ENCODE peak calls at places on chromosomes 1 and 21, in ten cellular contexts. One of them, this sample, is unnamed.

GRCh38 chr1:109391161-109391556 is 6.6 kb downstream of the SORT1 start:
- DNase-seq in suprapubic skin: no peak
- DNase-seq in lower lobe of right lung: no peak
- DNase-seq in tibial nerve: no peak
- DNase-seq in heart right ventricle: no peak
- DNase-seq in kidney: no peak
- DNase-seq in GM23338: no peak
- DNase-seq in stomach: no peak
- DNase-seq in A673: no peak
- DNase-seq in GM23248: peak
- DNase-seq in this sample: no peak

GRCh38 chr1:227561303-227561702 is 2.1 kb upstream of the ZNF678 start:
- DNase-seq in suprapubic skin: no peak
- DNase-seq in tibial nerve: no peak
- DNase-seq in heart right ventricle: no peak
- DNase-seq in stomach: no peak
- DNase-seq in kidney: no peak
- DNase-seq in A673: no peak
- DNase-seq in GM23338: no peak
- DNase-seq in GM23248: peak
- DNase-seq in lower lobe of right lung: no peak
- DNase-seq in this sample: no peak

GRCh38 chr1:157136133-157136532 is 2.1 kb downstream of the ETV3 start:
- DNase-seq in A673: no peak
- DNase-seq in heart right ventricle: no peak
- DNase-seq in suprapubic skin: no peak
- DNase-seq in GM23338: no peak
- DNase-seq in kidney: no peak
- DNase-seq in GM23248: no peak
- DNase-seq in lower lobe of right lung: no peak
- DNase-seq in stomach: no peak
- DNase-seq in tibial nerve: no peak
- DNase-seq in this sample: no peak

GRCh38 chr1:182601416-182601786 is 2.8 kb downstream of the RGS16 start:
- DNase-seq in heart right ventricle: no peak
- DNase-seq in A673: peak
- DNase-seq in suprapubic skin: no peak
- DNase-seq in lower lobe of right lung: peak
- DNase-seq in GM23338: peak
- DNase-seq in kidney: no peak
- DNase-seq in tibial nerve: peak
- DNase-seq in GM23248: peak
- DNase-seq in stomach: peak
- DNase-seq in this sample: peak

GRCh38 chr1:156705321-156705917 is at the start of gene CRABP2:
- DNase-seq in lower lobe of right lung: peak
- DNase-seq in heart right ventricle: no peak
- DNase-seq in tibial nerve: no peak
- DNase-seq in suprapubic skin: peak
- DNase-seq in GM23338: peak
- DNase-seq in GM23248: peak
- DNase-seq in kidney: peak
- DNase-seq in stomach: no peak
- DNase-seq in A673: peak
- DNase-seq in this sample: no peak

GRCh38 chr1:199847021-199847420 is 180.5 kb upstream of the NR5A2 start:
- DNase-seq in A673: no peak
- DNase-seq in lower lobe of right lung: no peak
- DNase-seq in tibial nerve: no peak
- DNase-seq in kidney: no peak
- DNase-seq in stomach: no peak
- DNase-seq in GM23338: no peak
- DNase-seq in suprapubic skin: no peak
- DNase-seq in heart right ventricle: no peak
- DNase-seq in GM23248: no peak
- DNase-seq in this sample: no peak

GRCh38 chr21:25980710-25981109 is 189.9 kb downstream of the APP start:
- DNase-seq in GM23248: no peak
- DNase-seq in A673: no peak
- DNase-seq in stomach: no peak
- DNase-seq in GM23338: no peak
- DNase-seq in suprapubic skin: no peak
- DNase-seq in kidney: no peak
- DNase-seq in lower lobe of right lung: no peak
- DNase-seq in tibial nerve: no peak
- DNase-seq in heart right ventricle: no peak
- DNase-seq in this sample: no peak

GRCh38 chr21:27759091-27759659 is 792.3 kb upstream of the ADAMTS5 start:
- DNase-seq in stomach: no peak
- DNase-seq in suprapubic skin: no peak
- DNase-seq in heart right ventricle: peak
- DNase-seq in lower lobe of right lung: peak
- DNase-seq in GM23248: peak
- DNase-seq in tibial nerve: no peak
- DNase-seq in kidney: no peak
- DNase-seq in GM23338: peak
- DNase-seq in A673: no peak
- DNase-seq in this sample: peak

GRCh38 chr1:178393370-178393769 is 103.4 kb downstream of the CLEC20A start:
- DNase-seq in stomach: no peak
- DNase-seq in suprapubic skin: no peak
- DNase-seq in tibial nerve: no peak
- DNase-seq in GM23338: no peak
- DNase-seq in lower lobe of right lung: no peak
- DNase-seq in kidney: no peak
- DNase-seq in GM23248: no peak
- DNase-seq in A673: no peak
- DNase-seq in heart right ventricle: no peak
- DNase-seq in this sample: no peak

GRCh38 chr1:213201380-213202155 is 150.5 kb downstream of the RPS6KC1 start:
- DNase-seq in kidney: no peak
- DNase-seq in GM23338: no peak
- DNase-seq in suprapubic skin: no peak
- DNase-seq in lower lobe of right lung: no peak
- DNase-seq in stomach: no peak
- DNase-seq in GM23248: peak
- DNase-seq in A673: no peak
- DNase-seq in tibial nerve: no peak
- DNase-seq in heart right ventricle: no peak
- DNase-seq in this sample: no peak

GRCh38 chr1:170556910-170557309 is 24.9 kb downstream of the GORAB start:
- DNase-seq in lower lobe of right lung: no peak
- DNase-seq in A673: no peak
- DNase-seq in tibial nerve: no peak
- DNase-seq in kidney: no peak
- DNase-seq in heart right ventricle: no peak
- DNase-seq in GM23248: peak
- DNase-seq in suprapubic skin: no peak
- DNase-seq in GM23338: no peak
- DNase-seq in stomach: no peak
- DNase-seq in this sample: no peak

GRCh38 chr21:42734323-42734971 is 81.0 kb downstream of the PDE9A start:
- DNase-seq in GM23248: no peak
- DNase-seq in heart right ventricle: no peak
- DNase-seq in stomach: no peak
- DNase-seq in lower lobe of right lung: no peak
- DNase-seq in suprapubic skin: no peak
- DNase-seq in kidney: no peak
- DNase-seq in tibial nerve: no peak
- DNase-seq in GM23338: no peak
- DNase-seq in A673: no peak
- DNase-seq in this sample: no peak

GRCh38 chr1:167061073-167061464 is 29.1 kb downstream of the GPA33 start:
- DNase-seq in lower lobe of right lung: no peak
- DNase-seq in stomach: no peak
- DNase-seq in kidney: no peak
- DNase-seq in GM23248: no peak
- DNase-seq in tibial nerve: no peak
- DNase-seq in A673: no peak
- DNase-seq in GM23338: no peak
- DNase-seq in heart right ventricle: no peak
- DNase-seq in suprapubic skin: no peak
- DNase-seq in this sample: no peak

GRCh38 chr1:245516178-245516829 is 361.5 kb downstream of the KIF26B start:
- DNase-seq in tibial nerve: no peak
- DNase-seq in kidney: no peak
- DNase-seq in stomach: no peak
- DNase-seq in heart right ventricle: no peak
- DNase-seq in GM23248: no peak
- DNase-seq in GM23338: peak
- DNase-seq in suprapubic skin: no peak
- DNase-seq in lower lobe of right lung: no peak
- DNase-seq in A673: peak
- DNase-seq in this sample: no peak

DNA sequence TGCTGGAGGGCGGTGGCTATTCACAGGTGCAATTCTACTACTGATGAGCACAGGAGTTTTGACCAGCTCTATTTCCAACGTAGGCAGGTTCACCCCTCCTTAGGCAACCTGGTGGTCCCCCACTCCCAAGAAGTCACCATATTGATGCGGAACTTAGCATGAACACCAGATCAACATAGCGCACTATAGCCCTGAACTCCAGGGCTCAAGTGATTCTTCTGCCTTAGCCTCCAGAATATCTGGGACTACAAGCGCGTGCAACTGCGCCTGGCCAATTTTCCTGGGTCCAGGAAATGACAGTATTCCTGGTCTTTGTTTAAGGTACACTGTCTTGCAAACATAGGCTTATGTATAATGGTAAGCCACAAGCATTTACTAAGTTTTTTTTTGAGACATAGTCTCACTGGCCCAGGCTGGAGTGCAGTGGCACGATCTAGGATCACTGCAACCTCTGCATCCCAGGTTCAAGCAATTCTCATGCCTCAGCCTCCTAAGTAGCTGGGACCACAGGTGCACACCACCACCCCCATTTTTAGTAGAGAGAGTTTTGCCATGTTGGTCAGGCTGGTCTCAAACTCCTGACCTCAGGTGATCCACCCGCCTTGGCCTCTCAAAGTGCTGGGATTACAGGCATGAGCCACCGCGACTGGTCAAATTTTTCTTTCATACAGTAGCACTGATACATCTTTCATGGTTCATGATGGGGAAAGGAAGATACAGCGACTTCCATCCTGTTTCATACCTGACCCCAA is 12.6 kb downstream of the MCL1 start:
- DNase-seq in GM23248: no peak
- DNase-seq in kidney: no peak
- DNase-seq in A673: no peak
- DNase-seq in GM23338: no peak
- DNase-seq in suprapubic skin: peak
- DNase-seq in heart right ventricle: no peak
- DNase-seq in stomach: no peak
- DNase-seq in lower lobe of right lung: no peak
- DNase-seq in tibial nerve: no peak
- DNase-seq in this sample: no peak
- H3K4me3 ChIP-seq in GM23248: no peak
- H3K4me3 ChIP-seq in kidney: peak
- H3K4me3 ChIP-seq in A673: no peak
- H3K4me3 ChIP-seq in GM23338: peak
- H3K4me3 ChIP-seq in suprapubic skin: peak
- H3K4me3 ChIP-seq in heart right ventricle: peak
- H3K4me3 ChIP-seq in stomach: no peak
- H3K4me3 ChIP-seq in lower lobe of right lung: peak
- H3K4me3 ChIP-seq in tibial nerve: no peak
- H3K4me3 ChIP-seq in this sample: no peak

GRCh38 chr1:91821126-91821868 is 64.7 kb downstream of the TGFBR3 start:
- DNase-seq in GM23338: no peak
- DNase-seq in suprapubic skin: no peak
- DNase-seq in lower lobe of right lung: no peak
- DNase-seq in tibial nerve: no peak
- DNase-seq in A673: no peak
- DNase-seq in kidney: no peak
- DNase-seq in GM23248: no peak
- DNase-seq in heart right ventricle: no peak
- DNase-seq in stomach: no peak
- DNase-seq in this sample: no peak

GRCh38 chr1:91818713-91818975 is 67.3 kb downstream of the TGFBR3 start:
- DNase-seq in kidney: no peak
- DNase-seq in lower lobe of right lung: no peak
- DNase-seq in heart right ventricle: no peak
- DNase-seq in A673: no peak
- DNase-seq in stomach: no peak
- DNase-seq in GM23338: no peak
- DNase-seq in tibial nerve: no peak
- DNase-seq in GM23248: no peak
- DNase-seq in suprapubic skin: no peak
- DNase-seq in this sample: no peak

GRCh38 chr1:91817506-91817905 is 68.4 kb downstream of the TGFBR3 start:
- DNase-seq in GM23248: no peak
- DNase-seq in heart right ventricle: no peak
- DNase-seq in GM23338: no peak
- DNase-seq in suprapubic skin: no peak
- DNase-seq in A673: no peak
- DNase-seq in kidney: no peak
- DNase-seq in tibial nerve: no peak
- DNase-seq in lower lobe of right lung: no peak
- DNase-seq in stomach: no peak
- DNase-seq in this sample: no peak

GRCh38 chr1:91816055-91816454 is 69.9 kb downstream of the TGFBR3 start:
- DNase-seq in suprapubic skin: no peak
- DNase-seq in A673: no peak
- DNase-seq in stomach: no peak
- DNase-seq in GM23248: no peak
- DNase-seq in GM23338: no peak
- DNase-seq in heart right ventricle: no peak
- DNase-seq in lower lobe of right lung: no peak
- DNase-seq in tibial nerve: no peak
- DNase-seq in kidney: no peak
- DNase-seq in this sample: no peak

GRCh38 chr1:91819038-91819788 is 66.7 kb downstream of the TGFBR3 start:
- DNase-seq in stomach: no peak
- DNase-seq in suprapubic skin: no peak
- DNase-seq in GM23338: no peak
- DNase-seq in kidney: no peak
- DNase-seq in lower lobe of right lung: no peak
- DNase-seq in heart right ventricle: no peak
- DNase-seq in tibial nerve: no peak
- DNase-seq in A673: no peak
- DNase-seq in GM23248: no peak
- DNase-seq in this sample: no peak
- H3K27ac ChIP-seq in stomach: peak
- H3K27ac ChIP-seq in suprapubic skin: peak
- H3K27ac ChIP-seq in GM23338: no peak
- H3K27ac ChIP-seq in kidney: peak
- H3K27ac ChIP-seq in lower lobe of right lung: no peak
- H3K27ac ChIP-seq in heart right ventricle: no peak
- H3K27ac ChIP-seq in tibial nerve: peak
- H3K27ac ChIP-seq in A673: no peak
- H3K27ac ChIP-seq in GM23248: no peak
- H3K27ac ChIP-seq in this sample: peak

GRCh38 chr1:172144445-172145060 is 275.9 kb upstream of the C1orf105 start:
- DNase-seq in GM23338: no peak
- DNase-seq in GM23248: peak
- DNase-seq in suprapubic skin: peak
- DNase-seq in lower lobe of right lung: peak
- DNase-seq in kidney: peak
- DNase-seq in A673: peak
- DNase-seq in tibial nerve: peak
- DNase-seq in heart right ventricle: peak
- DNase-seq in stomach: peak
- DNase-seq in this sample: peak
- H3K4me3 ChIP-seq in GM23338: no peak
- H3K4me3 ChIP-seq in GM23248: peak
- H3K4me3 ChIP-seq in suprapubic skin: peak
- H3K4me3 ChIP-seq in lower lobe of right lung: peak
- H3K4me3 ChIP-seq in kidney: peak
- H3K4me3 ChIP-seq in A673: peak
- H3K4me3 ChIP-seq in tibial nerve: peak
- H3K4me3 ChIP-seq in heart right ventricle: peak
- H3K4me3 ChIP-seq in stomach: peak
- H3K4me3 ChIP-seq in this sample: peak

GRCh38 chr1:113788802-113789201 is 23.5 kb downstream of the RSBN1 start:
- DNase-seq in kidney: no peak
- DNase-seq in A673: no peak
- DNase-seq in lower lobe of right lung: no peak
- DNase-seq in tibial nerve: no peak
- DNase-seq in stomach: no peak
- DNase-seq in GM23248: no peak
- DNase-seq in heart right ventricle: no peak
- DNase-seq in GM23338: no peak
- DNase-seq in suprapubic skin: no peak
- DNase-seq in this sample: no peak
- H3K27ac ChIP-seq in kidney: no peak
- H3K27ac ChIP-seq in A673: no peak
- H3K27ac ChIP-seq in lower lobe of right lung: no peak
- H3K27ac ChIP-seq in tibial nerve: no peak
- H3K27ac ChIP-seq in stomach: no peak
- H3K27ac ChIP-seq in GM23248: no peak
- H3K27ac ChIP-seq in heart right ventricle: no peak
- H3K27ac ChIP-seq in GM23338: no peak
- H3K27ac ChIP-seq in suprapubic skin: no peak
- H3K27ac ChIP-seq in this sample: no peak

This sample was measured in colonic mucosa.